ENCODE peak calls at places on chromosomes 7 and 10, in six cellular contexts. One of them, this sample, is unnamed.
A peak's percentile ranks its signal among the peaks of the same experiment; 100 is the strongest.

GRCh38 chr7:2971914-2972530 is 71.6 kb downstream of the CARD11 start:
- DNase-seq in amniotic epithelial cell: no peak
- DNase-seq in stomach: no peak
- DNase-seq in astrocyte of the spinal cord: no peak
- DNase-seq in stimulated activated CD8-positive, alpha-beta memory T cell treated with anti-CD3 and anti-CD28 coated beads, Interleukin-7, amount 100 ng/mL, for 24 hours: no peak
- DNase-seq in prostate gland: no peak
- DNase-seq in this sample: no peak

GRCh38 chr10:61000769-61001730 is 57.1 kb upstream of the RHOBTB1 start:
- DNase-seq in stimulated activated CD8-positive, alpha-beta memory T cell treated with anti-CD3 and anti-CD28 coated beads, Interleukin-7, amount 100 ng/mL, for 24 hours: no peak
- DNase-seq in stomach: peak; percentile 69
- DNase-seq in astrocyte of the spinal cord: peak; percentile 16
- DNase-seq in amniotic epithelial cell: peak; percentile 27
- DNase-seq in prostate gland: peak; percentile 19
- DNase-seq in this sample: peak; percentile 78

GRCh38 chr7:98289333-98289875 is 7.9 kb downstream of the BRI3 start:
- DNase-seq in stomach: no peak
- DNase-seq in astrocyte of the spinal cord: no peak
- DNase-seq in prostate gland: no peak
- DNase-seq in stimulated activated CD8-positive, alpha-beta memory T cell treated with anti-CD3 and anti-CD28 coated beads, Interleukin-7, amount 100 ng/mL, for 24 hours: no peak
- DNase-seq in amniotic epithelial cell: no peak
- DNase-seq in this sample: no peak

GRCh38 chr10:132882481-132882951 is 59.9 kb downstream of the CFAP46 start:
- DNase-seq in astrocyte of the spinal cord: no peak
- DNase-seq in amniotic epithelial cell: no peak
- DNase-seq in stimulated activated CD8-positive, alpha-beta memory T cell treated with anti-CD3 and anti-CD28 coated beads, Interleukin-7, amount 100 ng/mL, for 24 hours: no peak
- DNase-seq in prostate gland: no peak
- DNase-seq in stomach: no peak
- DNase-seq in this sample: no peak

GRCh38 chr7:69204936-69205335 is 393.3 kb upstream of the AUTS2 start:
- DNase-seq in prostate gland: no peak
- DNase-seq in stimulated activated CD8-positive, alpha-beta memory T cell treated with anti-CD3 and anti-CD28 coated beads, Interleukin-7, amount 100 ng/mL, for 24 hours: no peak
- DNase-seq in amniotic epithelial cell: no peak
- DNase-seq in astrocyte of the spinal cord: peak; percentile 18
- DNase-seq in stomach: no peak
- DNase-seq in this sample: no peak

GRCh38 chr10:126902157-126902556 is 3.1 kb upstream of the DOCK1 start:
- DNase-seq in stimulated activated CD8-positive, alpha-beta memory T cell treated with anti-CD3 and anti-CD28 coated beads, Interleukin-7, amount 100 ng/mL, for 24 hours: no peak
- DNase-seq in astrocyte of the spinal cord: peak; percentile 75
- DNase-seq in prostate gland: no peak
- DNase-seq in amniotic epithelial cell: peak; percentile 88
- DNase-seq in stomach: no peak
- DNase-seq in this sample: peak; percentile 31

GRCh38 chr10:84352251-84352842 is 24.0 kb downstream of the CCSER2 start:
- DNase-seq in stomach: peak; percentile 65
- DNase-seq in stimulated activated CD8-positive, alpha-beta memory T cell treated with anti-CD3 and anti-CD28 coated beads, Interleukin-7, amount 100 ng/mL, for 24 hours: peak; percentile 52
- DNase-seq in astrocyte of the spinal cord: peak; percentile 62
- DNase-seq in prostate gland: peak; percentile 49
- DNase-seq in amniotic epithelial cell: peak; percentile 63
- DNase-seq in this sample: peak; percentile 69

GRCh38 chr10:122561212-122561611 is 658 bp downstream of the DMBT1 start:
- DNase-seq in amniotic epithelial cell: peak; percentile 49
- DNase-seq in stimulated activated CD8-positive, alpha-beta memory T cell treated with anti-CD3 and anti-CD28 coated beads, Interleukin-7, amount 100 ng/mL, for 24 hours: no peak
- DNase-seq in prostate gland: no peak
- DNase-seq in stomach: no peak
- DNase-seq in astrocyte of the spinal cord: no peak
- DNase-seq in this sample: no peak

GRCh38 chr10:78905940-78906308 is 162.8 kb upstream of the ZMIZ1 start:
- DNase-seq in stimulated activated CD8-positive, alpha-beta memory T cell treated with anti-CD3 and anti-CD28 coated beads, Interleukin-7, amount 100 ng/mL, for 24 hours: no peak
- DNase-seq in astrocyte of the spinal cord: no peak
- DNase-seq in amniotic epithelial cell: no peak
- DNase-seq in prostate gland: no peak
- DNase-seq in stomach: peak; percentile 23
- DNase-seq in this sample: no peak

GRCh38 chr10:132868995-132869394 is 73.4 kb downstream of the CFAP46 start:
- DNase-seq in amniotic epithelial cell: no peak
- DNase-seq in stimulated activated CD8-positive, alpha-beta memory T cell treated with anti-CD3 and anti-CD28 coated beads, Interleukin-7, amount 100 ng/mL, for 24 hours: no peak
- DNase-seq in astrocyte of the spinal cord: no peak
- DNase-seq in stomach: no peak
- DNase-seq in prostate gland: no peak
- DNase-seq in this sample: no peak

GRCh38 chr10:130236711-130237110 is 100.5 kb downstream of the GLRX3 start:
- DNase-seq in prostate gland: no peak
- DNase-seq in amniotic epithelial cell: no peak
- DNase-seq in astrocyte of the spinal cord: no peak
- DNase-seq in stimulated activated CD8-positive, alpha-beta memory T cell treated with anti-CD3 and anti-CD28 coated beads, Interleukin-7, amount 100 ng/mL, for 24 hours: no peak
- DNase-seq in stomach: peak; percentile 4
- DNase-seq in this sample: no peak

This sample was measured in HEK293T.